ENCODE peak calls at places on chromosomes 12 and 14, in four cellular contexts. O is colonic mucosa, Y is cardiac muscle cell, I is IMR-90. P is an unnamed sample.

GRCh38 chr14:72632727-72633126 is 261.2 kb downstream of the DPF3 start:
- DNase-seq in O (no peak), Y (no peak), I (no peak), P (no peak)

GRCh38 chr12:80316141-80316700 is 127.8 kb upstream of the PTPRQ start:
- DNase-seq in Y (no peak), O (no peak), I (no peak), P (no peak)

GRCh38 chr14:89138846-89139245 is 278.2 kb downstream of the FOXN3 start:
- DNase-seq in O (no peak), Y (no peak), I (no peak), P (no peak)

GRCh38 chr14:36451346-36452065 is 68.5 kb downstream of the NKX2-1 start:
- DNase-seq in I (no peak), O (no peak), Y (peak; percentile 51), P (no peak)

GRCh38 chr12:92442782-92443181 is 260.0 kb upstream of the PLEKHG7 start:
- DNase-seq in I (no peak), Y (no peak), O (no peak), P (no peak)

GRCh38 chr14:106039400-106039799 is 513.0 kb downstream of the TMEM121 start:
- DNase-seq in O (peak; percentile 22), I (no peak), Y (no peak), P (peak; percentile 60)

GRCh38 chr12:109717390-109718357 is 4.0 kb downstream of the FAM222A start:
- DNase-seq in I (no peak), O (no peak), Y (no peak), P (no peak)

GRCh38 chr12:17992002-17992656 is 97.9 kb downstream of the RERGL start:
- DNase-seq in I (peak; percentile 7), Y (peak; percentile 55), O (no peak), P (no peak)

GRCh38 chr12:112353389-112353788 is 28.8 kb downstream of the HECTD4 start:
- DNase-seq in Y (no peak), I (peak; percentile 44), O (no peak), P (no peak)

GRCh38 chr14:43894534-43894933 is 612.5 kb downstream of the FSCB start:
- DNase-seq in I (peak; percentile 0), Y (peak; percentile 44), O (no peak), P (no peak)

GRCh38 chr12:57177354-57177753 is 29.9 kb upstream of the LRP1-AS start:
- DNase-seq in O (no peak), Y (no peak), I (no peak), P (no peak)

GRCh38 chr14:69392481-69392880 is 5.6 kb downstream of the ERH start:
- DNase-seq in I (no peak), Y (no peak), O (no peak), P (no peak)

GRCh38 chr12:107759410-107759809 is 1.5 kb downstream of the PRDM4 start:
- DNase-seq in O (peak; percentile 81), Y (no peak), I (peak; percentile 90), P (peak; percentile 23)

GRCh38 chr14:100398044-100398443 is 74.9 kb downstream of the SLC25A47 start:
- DNase-seq in O (peak; percentile 67), I (no peak), Y (no peak), P (no peak)

GRCh38 chr14:104250175-104250574 is 111.8 kb downstream of the KIF26A start:
- DNase-seq in I (no peak), O (no peak), Y (no peak), P (peak; percentile 27)

GRCh38 chr14:46245281-46245680 is 406.3 kb downstream of the RPL10L start:
- DNase-seq in I (no peak), O (no peak), Y (no peak), P (no peak)

GRCh38 chr12:117040496-117040895 is 58.7 kb downstream of the TESC start:
- DNase-seq in I (no peak), Y (no peak), O (no peak), P (no peak)

GRCh38 chr12:119956047-119956446 is 33.0 kb upstream of the BICDL1 start:
- DNase-seq in Y (no peak), I (no peak), O (no peak), P (no peak)

GRCh38 chr12:122081108-122081696 is 2.6 kb downstream of the MLXIP start:
- DNase-seq in Y (no peak), O (peak; percentile 32), I (no peak), P (no peak)

GRCh38 chr12:122085006-122085405 is 6.5 kb downstream of the MLXIP start:
- DNase-seq in O (peak; percentile 49), Y (no peak), I (no peak), P (no peak)

GRCh38 chr12:122080149-122081107 is 1.9 kb downstream of the MLXIP start:
- DNase-seq in O (peak; percentile 84), Y (no peak), I (peak; percentile 86), P (no peak)

GRCh38 chr12:122081697-122082221 is 3.2 kb downstream of the MLXIP start:
- DNase-seq in O (peak; percentile 71), Y (no peak), I (peak; percentile 55), P (no peak)

DNA sequence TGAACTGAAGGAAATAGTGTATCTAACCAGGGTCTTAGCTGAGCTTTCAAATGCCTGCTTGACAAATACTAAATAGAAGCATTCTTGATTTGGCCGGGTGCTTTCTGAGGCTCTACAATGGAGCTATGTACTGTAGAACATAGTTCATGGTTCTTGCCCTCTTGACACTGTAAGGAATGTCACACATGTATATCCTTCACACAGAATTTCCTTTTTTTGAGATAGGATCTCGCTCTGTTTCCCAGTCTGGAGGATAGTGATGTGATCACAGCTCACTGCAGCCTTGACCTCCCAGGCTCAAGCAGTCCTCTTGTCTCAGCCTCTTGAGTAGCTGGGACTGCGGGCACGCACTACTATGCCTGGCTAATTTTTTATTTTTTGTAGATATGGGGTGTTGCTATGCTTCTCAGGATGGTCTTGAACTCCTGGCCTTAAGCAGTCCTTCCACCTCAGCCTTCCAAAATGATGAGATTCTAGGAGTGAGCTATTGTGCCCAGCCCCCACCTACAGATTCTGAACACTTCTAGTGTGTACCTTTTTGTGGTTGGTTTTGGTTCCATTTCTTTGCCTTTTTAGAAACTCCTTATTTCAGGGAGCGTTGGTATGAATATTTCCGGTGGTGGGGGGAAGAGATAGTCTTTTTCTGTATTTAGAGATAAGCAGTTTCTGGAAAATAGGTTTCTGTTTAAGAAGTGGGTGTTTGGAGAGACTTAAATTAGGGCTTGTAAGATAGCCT is 4.2 kb downstream of the MLXIP start:
- DNase-seq in O (no peak), I (no peak), Y (no peak), P (no peak)
- H3K27ac ChIP-seq in O (peak overlapping the region; percentile 80), I (no peak overlapping the region), Y (no peak overlapping the region), P (peak overlapping the region; percentile 53)

GRCh38 chr12:76559277-76560082 is at the start of gene OSBPL8:
- DNase-seq in O (peak; percentile 98), Y (peak; percentile 95), I (peak; percentile 85), P (peak; percentile 96)
- TF ChIP-seq CTCF in O (no peak), Y (peak; percentile 30), I (peak; percentile 29), P (no peak)

GRCh38 chr14:55914771-55915170 is 203.4 kb upstream of the PELI2 start:
- DNase-seq in I (peak; percentile 4), Y (no peak), O (no peak), P (no peak)
- H3K4me1 ChIP-seq in I (no peaks in the 10 kb centered on the region), Y (no peaks in the 10 kb centered on the region), O (no peaks in the 10 kb centered on the region), P (no peaks in the 10 kb centered on the region)

DNA sequence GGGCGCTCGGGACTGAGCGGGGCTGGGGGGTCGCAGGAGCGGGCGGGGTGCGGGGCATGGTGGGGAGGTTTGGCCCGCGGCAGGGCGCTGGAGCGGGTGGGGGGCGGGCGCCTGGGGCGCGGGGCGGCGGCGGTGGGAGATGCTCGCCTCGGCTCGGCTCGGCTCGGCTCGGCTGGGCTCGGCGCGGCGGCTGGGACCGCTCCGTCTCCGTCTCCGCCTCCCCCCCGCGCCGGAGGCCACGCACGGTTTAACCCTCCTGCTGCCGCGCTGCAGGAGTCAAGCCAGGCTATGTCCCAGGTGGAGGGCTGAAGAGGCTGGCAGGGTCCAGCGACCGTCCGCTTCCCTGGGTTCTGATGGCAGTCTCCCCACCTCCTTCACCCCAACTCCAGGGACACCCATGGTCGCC is at the start of gene PIANP:
- DNase-seq in O (no peak), I (peak; percentile 21), Y (peak; percentile 81), P (peak; percentile 18)
- H3K27ac ChIP-seq in O (no peak within 1 kb of the TSS), I (peak within 1 kb of the TSS; percentile 57), Y (no peak within 1 kb of the TSS), P (no peak within 1 kb of the TSS)

GRCh38 chr14:75277796-75278421 is 719 bp upstream of the FOS start:
- DNase-seq in O (no peak), Y (no peak), I (peak; percentile 59), P (no peak)

GRCh38 chr14:75278422-75279152 is at the start of gene FOS:
- DNase-seq in Y (peak; percentile 94), O (peak; percentile 93), I (peak; percentile 96), P (peak; percentile 81)

GRCh38 chr14:75275598-75275997 is 3.0 kb upstream of the FOS start:
- DNase-seq in Y (no peak), O (no peak), I (no peak), P (no peak)

GRCh38 chr14:75279153-75279738 is 618 bp downstream of the FOS start:
- DNase-seq in Y (peak; percentile 67), I (peak; percentile 83), O (peak; percentile 77), P (peak; percentile 59)

DNA sequence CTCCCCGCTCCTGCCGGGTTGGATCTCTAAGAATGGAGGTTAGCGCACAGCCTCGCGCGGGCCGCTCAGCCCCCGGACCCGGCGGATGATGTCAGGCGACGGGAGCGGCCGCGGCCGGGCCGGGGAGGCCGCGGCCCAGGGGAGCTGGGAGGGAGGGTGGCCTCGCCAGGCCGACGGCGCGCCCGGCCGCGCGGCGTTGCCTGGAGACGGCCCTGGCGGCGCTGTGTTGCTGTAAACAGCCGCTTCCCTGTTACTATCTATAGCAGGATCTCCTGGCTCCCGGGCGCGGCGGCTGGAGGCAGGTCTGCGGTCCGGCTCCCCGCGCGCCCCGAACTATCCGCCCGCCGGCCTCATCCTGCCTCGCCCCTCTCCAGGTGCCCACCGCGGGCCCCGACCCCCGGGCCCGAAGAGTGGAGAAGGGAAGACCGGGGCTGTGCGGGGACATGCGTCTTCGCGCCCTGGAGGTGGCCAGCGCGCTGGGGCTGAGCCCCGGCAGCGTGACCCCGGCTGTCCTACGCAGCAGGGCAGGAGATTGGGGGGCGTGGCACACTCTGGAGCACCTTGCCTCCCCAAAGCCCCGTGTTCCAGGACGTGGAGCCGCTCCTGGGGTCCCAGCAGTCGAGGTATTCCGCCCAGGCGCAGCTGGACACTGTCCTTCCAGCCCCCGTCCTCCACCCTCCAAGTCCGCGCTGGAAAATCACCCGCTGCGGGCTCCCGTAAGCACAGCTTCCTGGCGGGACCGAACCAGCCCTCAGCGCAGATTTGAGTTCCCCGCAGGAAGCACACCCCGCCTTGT is 1.4 kb upstream of the FOS start:
- DNase-seq in I (peak; percentile 89), Y (peak; percentile 90), O (peak; percentile 91), P (no peak)
- TF ChIP-seq CTCF in I (peak; percentile 5), Y (no peak), O (no peak), P (no peak)